ENCODE peak calls at places on chromosomes 13 and 19, in nine cellular contexts. F, V, Y, J, R, X, C, H and O are unnamed samples.

GRCh38 chr13:82698383-82698782 is 1183.9 kb downstream of the SLITRK1 start:
- DNase-seq in F (no peak), V (no peak), Y (no peak), J (no peak), R (no peak), X (no peak), C (no peak), H (no peak), O (no peak)

GRCh38 chr13:106815545-106815944 is 247.6 kb upstream of the ARGLU1 start:
- DNase-seq in F (no peak), V (no peak), Y (no peak), J (no peak), R (no peak), X (no peak), C (no peak), H (no peak), O (no peak)

GRCh38 chr13:104592127-104592526 is 1525.9 kb upstream of the SLC10A2 start:
- DNase-seq in F (no peak), V (peak; percentile 96), Y (no peak), J (peak; percentile 81), R (peak; percentile 45), X (no peak), C (no peak), H (no peak), O (no peak)

GRCh38 chr13:111187879-111188643 is 73.0 kb downstream of the ARHGEF7 start:
- DNase-seq in F (no peak), V (peak; percentile 33), Y (no peak), J (peak; percentile 68), R (peak; percentile 30), X (no peak), C (no peak), H (no peak), O (peak; percentile 47)

GRCh38 chr13:99496322-99497142 is 4.7 kb upstream of the TM9SF2 start:
- DNase-seq in F (peak; percentile 58), V (no peak), Y (peak; percentile 57), J (peak; percentile 49), R (peak; percentile 67), X (peak; percentile 68), C (peak; percentile 65), H (no peak), O (no peak)

GRCh38 chr19:46731007-46731501 is 14.1 kb upstream of the PRKD2 start:
- DNase-seq in F (no peak), V (no peak), Y (no peak), J (peak; percentile 93), R (peak; percentile 97), X (peak; percentile 74), C (no peak), H (no peak), O (no peak)

GRCh38 chr19:5804516-5805464 is at the start of gene NRTN:
- DNase-seq in F (peak; percentile 53), V (no peak), Y (no peak), J (no peak), R (no peak), X (peak; percentile 71), C (peak; percentile 58), H (peak; percentile 70), O (peak; percentile 93)

GRCh38 chr13:97196340-97196739 is 25.8 kb upstream of the MBNL2 start:
- DNase-seq in F (no peak), V (no peak), Y (no peak), J (no peak), R (no peak), X (no peak), C (no peak), H (no peak), O (no peak)

GRCh38 chr19:1675633-1676350 is 23.4 kb upstream of the TCF3 start:
- DNase-seq in F (no peak), V (no peak), Y (no peak), J (no peak), R (no peak), X (no peak), C (no peak), H (peak; percentile 74), O (no peak)

GRCh38 chr19:8367327-8368001 is 3.5 kb downstream of the ANGPTL4 start:
- DNase-seq in F (no peak), V (peak; percentile 93), Y (no peak), J (peak; percentile 99), R (peak; percentile 97), X (peak; percentile 96), C (no peak), H (peak; percentile 97), O (peak; percentile 97)

GRCh38 chr13:114063545-114064515 is 68.6 kb downstream of the RASA3 start:
- DNase-seq in F (no peak), V (no peak), Y (no peak), J (peak; percentile 62), R (peak; percentile 67), X (peak; percentile 86), C (peak; percentile 30), H (peak; percentile 40), O (no peak)

GRCh38 chr19:14544977-14545715 is 15.8 kb downstream of the TECR start:
- DNase-seq in F (no peak), V (no peak), Y (no peak), J (peak; percentile 46), R (no peak), X (peak; percentile 72), C (no peak), H (peak; percentile 34), O (peak; percentile 99)

GRCh38 chr13:26390203-26390602 is 136.3 kb downstream of the CDK8 start:
- DNase-seq in F (no peak), V (no peak), Y (no peak), J (no peak), R (no peak), X (no peak), C (no peak), H (no peak), O (no peak)

GRCh38 chr19:13122275-13122878 is 4.3 kb downstream of the NACC1 start:
- DNase-seq in F (no peak), V (no peak), Y (peak; percentile 22), J (no peak), R (no peak), X (no peak), C (peak; percentile 43), H (no peak), O (no peak)

GRCh38 chr19:56885173-56885679 is 44.7 kb upstream of the PEG3 start:
- DNase-seq in F (no peak), V (no peak), Y (no peak), J (no peak), R (no peak), X (no peak), C (no peak), H (no peak), O (no peak)

GRCh38 chr19:16001481-16002312 is 52.9 kb downstream of the OR10H4 start:
- DNase-seq in F (peak; percentile 22), V (no peak), Y (peak; percentile 28), J (peak; percentile 91), R (peak; percentile 66), X (no peak), C (peak; percentile 49), H (peak; percentile 29), O (no peak)

GRCh38 chr13:35164324-35164932 is 222.4 kb downstream of the NBEA start:
- DNase-seq in F (no peak), V (peak; percentile 24), Y (no peak), J (peak; percentile 63), R (peak; percentile 28), X (no peak), C (no peak), H (no peak), O (peak; percentile 63)

GRCh38 chr19:55146648-55147218 is 2.3 kb downstream of the TNNT1 start:
- DNase-seq in F (no peak), V (no peak), Y (no peak), J (no peak), R (peak; percentile 58), X (peak; percentile 49), C (no peak), H (no peak), O (peak; percentile 96)

GRCh38 chr19:45577111-45577905 is 7.3 kb downstream of the OPA3 start:
- DNase-seq in F (no peak), V (peak; percentile 81), Y (no peak), J (peak; percentile 97), R (peak; percentile 92), X (peak; percentile 68), C (no peak), H (peak; percentile 62), O (no peak)

GRCh38 chr19:18453269-18454024 is 15.5 kb upstream of the ISYNA1 start:
- DNase-seq in F (no peak), V (no peak), Y (no peak), J (no peak), R (peak; percentile 62), X (no peak), C (no peak), H (no peak), O (no peak)

GRCh38 chr19:56294557-56294956 is 20.1 kb downstream of the ZSCAN5A start:
- DNase-seq in F (no peak), V (peak; percentile 36), Y (no peak), J (peak; percentile 13), R (peak; percentile 26), X (no peak), C (no peak), H (no peak), O (peak; percentile 89)

GRCh38 chr13:80131204-80131603 is 209.7 kb downstream of the SPRY2 start:
- DNase-seq in F (no peak), V (peak; percentile 44), Y (no peak), J (peak; percentile 86), R (peak; percentile 68), X (peak; percentile 95), C (no peak), H (peak; percentile 60), O (no peak)

GRCh38 chr13:110535526-110535925 is 26.0 kb downstream of the RAB20 start:
- DNase-seq in F (no peak), V (no peak), Y (no peak), J (no peak), R (no peak), X (no peak), C (no peak), H (no peak), O (no peak)

GRCh38 chr13:107271226-107271625 is 703.3 kb upstream of the ARGLU1 start:
- DNase-seq in F (no peak), V (peak; percentile 16), Y (no peak), J (peak; percentile 88), R (no peak), X (no peak), C (no peak), H (no peak), O (peak; percentile 91)

GRCh38 chr13:105202384-105202783 is 1333.1 kb downstream of the EFNB2 start:
- DNase-seq in F (no peak), V (peak; percentile 69), Y (no peak), J (peak; percentile 80), R (peak; percentile 32), X (no peak), C (no peak), H (no peak), O (no peak)

GRCh38 chr19:10292206-10292788 is 2.5 kb downstream of the ICAM5 start:
- DNase-seq in F (peak; percentile 58), V (peak; percentile 30), Y (peak; percentile 68), J (peak; percentile 88), R (peak; percentile 81), X (peak; percentile 92), C (peak; percentile 88), H (peak; percentile 71), O (peak; percentile 80)

GRCh38 chr13:114107686-114108081 is 24.7 kb downstream of the RASA3 start:
- DNase-seq in F (no peak), V (no peak), Y (no peak), J (peak; percentile 82), R (peak; percentile 85), X (peak; percentile 86), C (peak; percentile 2), H (no peak), O (no peak)

GRCh38 chr19:42066075-42066754 is 3.8 kb downstream of the GRIK5 start:
- DNase-seq in F (no peak), V (no peak), Y (no peak), J (peak; percentile 37), R (peak; percentile 15), X (no peak), C (no peak), H (no peak), O (peak; percentile 78)

GRCh38 chr13:97141564-97142005 is 80.5 kb upstream of the MBNL2 start:
- DNase-seq in F (no peak), V (peak; percentile 79), Y (no peak), J (peak; percentile 89), R (peak; percentile 88), X (no peak), C (peak; percentile 6), H (peak; percentile 39), O (peak; percentile 95)

GRCh38 chr19:1168877-1169791 is 4.9 kb downstream of the SBNO2 start:
- DNase-seq in F (no peak), V (peak; percentile 83), Y (no peak), J (peak; percentile 65), R (peak; percentile 92), X (peak; percentile 57), C (no peak), H (peak; percentile 51), O (no peak)

GRCh38 chr13:113452942-113453901 is at the start of gene ADPRHL1:
- DNase-seq in F (no peak), V (no peak), Y (no peak), J (no peak), R (no peak), X (peak; percentile 78), C (no peak), H (no peak), O (no peak)